ENCODE peak calls at places on chromosomes 3 and 15, in five cellular contexts. G is IMR-90, U is OCI-LY7, Y is adrenal gland, B is gastrocnemius medialis. Z is an unnamed sample.
A peak's percentile ranks its signal among the peaks of the same experiment; 100 is the strongest.

GRCh38 chr3:125257563-125257962 is 45.0 kb upstream of the SLC12A8 start:
- DNase-seq in G (no peak), U (no peak), Y (no peak), B (no peak), Z (no peak)

GRCh38 chr3:87173776-87174175 is 53.3 kb upstream of the CHMP2B start:
- DNase-seq in G (no peak), U (no peak), Y (no peak), B (no peak), Z (no peak)

GRCh38 chr3:143171141-143171651 is 51.6 kb downstream of the CHST2 start:
- DNase-seq in G (peak; percentile 77), U (peak; percentile 49), Y (no peak), B (no peak), Z (no peak)

GRCh38 chr3:123406598-123406997 is 42.3 kb downstream of the ADCY5 start:
- DNase-seq in G (no peak), U (no peak), Y (peak; percentile 68), B (no peak), Z (peak; percentile 82)

GRCh38 chr3:47225310-47225906 is 57.2 kb downstream of the KIF9 start:
- DNase-seq in G (peak; percentile 56), U (peak; percentile 53), Y (no peak), B (no peak), Z (no peak)

GRCh38 chr15:38024293-38025091 is 90.1 kb downstream of the TMCO5A start:
- DNase-seq in G (no peak), U (peak; percentile 10), Y (no peak), B (no peak), Z (no peak)

GRCh38 chr3:197956626-197956988 is 3.4 kb upstream of the LMLN start:
- DNase-seq in G (no peak), U (no peak), Y (no peak), B (no peak), Z (no peak)

GRCh38 chr3:139527287-139527686 is 12.3 kb downstream of the RBP1 start:
- DNase-seq in G (no peak), U (no peak), Y (no peak), B (no peak), Z (no peak)

GRCh38 chr3:98734737-98735136 is 28.4 kb upstream of the ST3GAL6 start:
- DNase-seq in G (no peak), U (no peak), Y (no peak), B (no peak), Z (no peak)

GRCh38 chr3:179321585-179322322 is 1.1 kb upstream of the ZNF639 start:
- DNase-seq in G (peak; percentile 63), U (peak; percentile 61), Y (peak; percentile 38), B (no peak), Z (no peak)
- TF ChIP-seq CTCF in G (peak; percentile 71), U (peak; percentile 83), Y (peak; percentile 49), B (no peak), Z (peak; percentile 64)

DNA sequence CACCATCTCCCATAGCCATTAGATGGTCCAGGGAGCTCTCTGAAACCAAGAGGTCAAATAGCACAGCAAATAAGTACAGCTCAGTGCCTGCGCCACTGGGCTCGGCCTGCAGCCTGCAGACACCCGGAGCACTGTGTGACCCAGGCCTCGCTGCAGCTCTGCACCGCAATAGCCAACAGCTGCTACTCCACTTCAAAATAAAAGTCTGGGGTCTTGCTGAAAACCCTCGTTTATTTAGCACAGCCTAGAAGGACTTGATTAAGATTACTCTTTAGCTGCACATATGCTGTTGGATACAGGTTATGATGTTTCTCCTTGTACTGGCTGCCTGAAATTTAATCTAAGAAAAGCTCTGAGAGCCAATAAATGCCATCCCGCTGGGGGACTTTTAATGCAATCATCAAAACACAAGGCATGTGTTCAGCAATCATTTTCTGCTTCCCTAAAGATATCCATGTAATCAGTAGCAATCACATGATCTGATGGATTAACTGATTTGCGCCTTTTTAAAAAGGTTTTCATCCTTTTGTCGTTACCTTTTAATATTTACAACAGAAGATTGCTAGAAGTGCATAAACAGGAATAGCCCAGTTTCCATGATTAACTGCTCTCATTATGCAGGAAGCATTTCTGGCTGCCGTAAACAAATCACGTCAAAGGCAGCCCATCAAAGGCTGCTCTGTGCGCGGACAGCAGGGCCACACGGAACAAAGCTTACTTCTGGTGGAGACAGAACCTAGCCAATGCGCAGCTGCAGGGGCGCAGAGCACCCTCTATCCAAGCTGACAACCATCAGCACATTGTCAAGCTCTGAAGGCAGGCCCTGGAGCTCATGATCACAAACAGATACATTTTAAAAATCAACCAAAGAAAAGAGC is 58.8 kb downstream of the CLASP2 start:
- DNase-seq in G (peak; percentile 88), U (peak; percentile 86), Y (peak; percentile 77), B (peak; percentile 66), Z (peak; percentile 79)
- H3K27ac ChIP-seq in G (peak overlapping the region; percentile 45), U (peak overlapping the region; percentile 71), Y (peak overlapping the region; percentile 73), B (peak overlapping the region; percentile 84), Z (peak overlapping the region; percentile 69)

GRCh38 chr3:150449169-150449721 is 41.1 kb downstream of the TSC22D2 start:
- DNase-seq in G (peak; percentile 85), U (no peak), Y (no peak), B (no peak), Z (no peak)
- H3K4me1 ChIP-seq in G (peaks cover 12% of the 10 kb centered on the region), U (no peaks in the 10 kb centered on the region), Y (peaks cover 61% of the 10 kb centered on the region), B (peaks cover 33% of the 10 kb centered on the region), Z (peaks cover 58% of the 10 kb centered on the region)

DNA sequence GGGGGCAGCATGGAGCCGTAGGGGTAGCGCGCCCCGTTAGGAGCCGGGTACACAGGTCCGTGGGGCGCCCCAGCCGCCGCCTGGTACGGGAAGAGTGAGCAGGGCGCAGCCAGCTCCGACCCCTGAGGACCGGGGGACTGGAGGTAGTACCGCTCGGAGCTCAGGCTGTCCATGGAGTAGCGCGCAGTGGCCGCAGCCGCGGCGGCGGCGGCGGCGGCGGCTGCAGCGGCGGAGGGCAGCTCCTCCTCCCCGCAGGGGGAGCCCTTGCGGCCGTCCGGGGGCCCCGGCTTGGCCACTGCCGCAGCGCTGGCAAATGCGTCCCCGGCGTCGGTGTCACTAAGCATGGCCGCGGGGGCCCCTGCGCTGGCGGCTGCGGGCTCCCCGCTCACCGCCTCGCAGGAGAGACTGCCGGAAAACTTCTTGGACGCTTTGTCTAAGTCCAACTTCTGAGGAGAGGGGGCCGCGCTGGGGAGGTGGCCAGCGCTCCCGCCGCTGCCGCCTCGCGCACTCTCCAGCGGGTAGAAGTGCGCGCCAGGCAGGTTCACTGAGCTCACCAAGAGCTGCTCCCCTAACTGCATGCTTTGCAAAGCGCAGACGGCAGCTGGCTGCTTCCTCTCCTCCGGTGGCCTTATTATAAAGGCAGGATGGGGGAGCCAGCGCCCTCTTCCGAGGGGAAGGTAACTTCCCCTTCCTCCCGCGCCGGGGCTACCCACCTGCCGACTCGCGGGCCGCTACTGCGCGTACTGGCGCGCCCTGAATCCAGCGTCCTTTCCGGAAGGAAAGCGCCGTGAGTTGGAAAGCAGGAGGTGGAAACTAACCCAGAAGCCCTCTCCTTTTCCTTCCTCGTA is at the start of gene EOMES:
- DNase-seq in G (no peak), U (peak; percentile 1), Y (peak; percentile 24), B (no peak), Z (no peak)
- TF ChIP-seq CTCF in G (no peak), U (no peak), Y (peak; percentile 34), B (no peak), Z (no peak)

DNA sequence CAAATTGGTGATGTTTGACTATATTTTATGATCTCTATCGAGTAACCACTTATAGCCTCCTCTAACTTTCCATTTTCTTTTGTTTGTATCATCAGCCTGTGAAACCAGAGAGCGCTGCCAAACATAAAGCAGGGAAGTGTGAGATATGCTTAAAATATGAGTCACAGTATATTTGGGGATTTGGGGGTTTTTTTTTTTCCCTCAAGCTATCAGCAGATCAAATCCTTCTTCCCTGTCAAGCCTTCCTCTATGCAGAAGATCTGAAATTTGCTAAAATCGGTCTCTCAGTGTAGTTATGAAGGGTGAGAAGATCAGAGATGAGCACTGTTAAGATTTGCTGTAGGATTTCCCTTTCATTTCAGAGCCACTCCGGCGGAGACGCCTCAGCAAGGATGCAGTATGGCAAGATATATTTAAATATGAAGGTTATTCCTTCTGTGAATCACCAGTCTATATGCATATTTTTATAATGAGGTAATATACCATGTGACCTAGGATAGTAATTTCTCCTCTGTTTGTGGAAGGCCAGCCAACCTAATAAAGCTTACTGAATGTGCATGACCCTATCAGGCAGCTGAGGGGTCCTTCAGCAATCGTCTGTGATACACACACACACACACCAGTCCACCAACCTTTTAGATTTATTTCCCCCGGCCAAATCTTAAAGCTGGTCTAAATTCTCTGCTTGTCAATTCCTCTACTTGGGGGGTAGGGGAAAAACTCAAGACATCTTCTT is 474.1 kb downstream of the FOXP1 start:
- DNase-seq in G (peak; percentile 90), U (no peak), Y (no peak), B (no peak), Z (no peak)
- H3K27ac ChIP-seq in G (peak overlapping the region; percentile 92), U (no peak overlapping the region), Y (no peak overlapping the region), B (no peak overlapping the region), Z (peak overlapping the region; percentile 44)

GRCh38 chr3:122353901-122354401 is 28.9 kb downstream of the CSTA start:
- DNase-seq in G (no peak), U (no peak), Y (no peak), B (no peak), Z (no peak)
- H3K4me1 ChIP-seq in G (peaks cover 3% of the 10 kb centered on the region), U (no peaks in the 10 kb centered on the region), Y (no peaks in the 10 kb centered on the region), B (no peaks in the 10 kb centered on the region), Z (no peaks in the 10 kb centered on the region)